ENCODE peak calls at places on chromosomes 13 and 19, in nine cellular contexts. One of them, this sample, is unnamed.

GRCh38 chr19:51938936-51939335 is 11.7 kb downstream of the ZNF613 start:
- DNase-seq in psoas muscle: no peak
- DNase-seq in breast epithelium: no peak
- DNase-seq in mammary epithelial cell: no peak
- DNase-seq in cardiac muscle cell: no peak
- DNase-seq in adrenal gland: no peak
- DNase-seq in Caco-2: no peak
- DNase-seq in GM20000: no peak
- DNase-seq in RWPE1: no peak
- DNase-seq in this sample: no peak

GRCh38 chr13:102309110-102309509 is 92.7 kb downstream of the FGF14 start:
- DNase-seq in cardiac muscle cell: peak
- DNase-seq in adrenal gland: no peak
- DNase-seq in mammary epithelial cell: no peak
- DNase-seq in GM20000: no peak
- DNase-seq in Caco-2: no peak
- DNase-seq in psoas muscle: no peak
- DNase-seq in RWPE1: no peak
- DNase-seq in breast epithelium: no peak
- DNase-seq in this sample: no peak

GRCh38 chr13:66844933-66845332 is 385.2 kb downstream of the PCDH9 start:
- DNase-seq in breast epithelium: no peak
- DNase-seq in RWPE1: no peak
- DNase-seq in Caco-2: no peak
- DNase-seq in GM20000: no peak
- DNase-seq in adrenal gland: no peak
- DNase-seq in cardiac muscle cell: no peak
- DNase-seq in psoas muscle: no peak
- DNase-seq in mammary epithelial cell: no peak
- DNase-seq in this sample: no peak

GRCh38 chr13:71306821-71307220 is 560.2 kb downstream of the DACH1 start:
- DNase-seq in adrenal gland: no peak
- DNase-seq in mammary epithelial cell: no peak
- DNase-seq in RWPE1: no peak
- DNase-seq in breast epithelium: no peak
- DNase-seq in Caco-2: no peak
- DNase-seq in GM20000: no peak
- DNase-seq in cardiac muscle cell: no peak
- DNase-seq in psoas muscle: no peak
- DNase-seq in this sample: no peak

GRCh38 chr13:40682449-40683240 is 16.2 kb upstream of the FOXO1 start:
- DNase-seq in cardiac muscle cell: peak
- DNase-seq in adrenal gland: no peak
- DNase-seq in breast epithelium: no peak
- DNase-seq in psoas muscle: no peak
- DNase-seq in GM20000: no peak
- DNase-seq in RWPE1: no peak
- DNase-seq in mammary epithelial cell: no peak
- DNase-seq in Caco-2: no peak
- DNase-seq in this sample: no peak

GRCh38 chr13:80463673-80464352 is 122.9 kb upstream of the SPRY2 start:
- DNase-seq in mammary epithelial cell: peak
- DNase-seq in Caco-2: no peak
- DNase-seq in RWPE1: no peak
- DNase-seq in GM20000: no peak
- DNase-seq in cardiac muscle cell: peak
- DNase-seq in breast epithelium: peak
- DNase-seq in adrenal gland: no peak
- DNase-seq in psoas muscle: no peak
- DNase-seq in this sample: no peak

GRCh38 chr19:4360641-4361151 is 17.3 kb downstream of the MPND start:
- DNase-seq in psoas muscle: no peak
- DNase-seq in cardiac muscle cell: no peak
- DNase-seq in mammary epithelial cell: no peak
- DNase-seq in breast epithelium: no peak
- DNase-seq in adrenal gland: peak
- DNase-seq in GM20000: no peak
- DNase-seq in RWPE1: no peak
- DNase-seq in Caco-2: no peak
- DNase-seq in this sample: no peak

GRCh38 chr13:97223711-97224461 is 1.8 kb downstream of the MBNL2 start:
- DNase-seq in psoas muscle: peak
- DNase-seq in GM20000: no peak
- DNase-seq in Caco-2: no peak
- DNase-seq in breast epithelium: peak
- DNase-seq in RWPE1: peak
- DNase-seq in adrenal gland: peak
- DNase-seq in mammary epithelial cell: peak
- DNase-seq in cardiac muscle cell: peak
- DNase-seq in this sample: no peak

GRCh38 chr19:41821003-41821735 is 23.3 kb downstream of the LYPD4 start:
- DNase-seq in RWPE1: peak
- DNase-seq in GM20000: peak
- DNase-seq in breast epithelium: no peak
- DNase-seq in Caco-2: no peak
- DNase-seq in mammary epithelial cell: peak
- DNase-seq in cardiac muscle cell: no peak
- DNase-seq in psoas muscle: no peak
- DNase-seq in adrenal gland: peak
- DNase-seq in this sample: peak

GRCh38 chr13:112769615-112770014 is 79.8 kb downstream of the ATP11A start:
- DNase-seq in psoas muscle: no peak
- DNase-seq in cardiac muscle cell: no peak
- DNase-seq in mammary epithelial cell: no peak
- DNase-seq in adrenal gland: no peak
- DNase-seq in GM20000: no peak
- DNase-seq in RWPE1: no peak
- DNase-seq in Caco-2: no peak
- DNase-seq in breast epithelium: no peak
- DNase-seq in this sample: no peak

GRCh38 chr13:114319441-114319871 is 5.2 kb downstream of the CHAMP1 start:
- DNase-seq in mammary epithelial cell: peak
- DNase-seq in breast epithelium: no peak
- DNase-seq in GM20000: no peak
- DNase-seq in cardiac muscle cell: no peak
- DNase-seq in psoas muscle: no peak
- DNase-seq in RWPE1: no peak
- DNase-seq in adrenal gland: no peak
- DNase-seq in Caco-2: no peak
- DNase-seq in this sample: no peak

GRCh38 chr19:33279430-33280350 is 22.6 kb downstream of the CEBPA start:
- DNase-seq in breast epithelium: no peak
- DNase-seq in GM20000: no peak
- DNase-seq in Caco-2: peak
- DNase-seq in cardiac muscle cell: no peak
- DNase-seq in adrenal gland: no peak
- DNase-seq in mammary epithelial cell: no peak
- DNase-seq in RWPE1: no peak
- DNase-seq in psoas muscle: no peak
- DNase-seq in this sample: no peak

GRCh38 chr19:43759515-43759914 is 4.8 kb upstream of the SMG9 start:
- DNase-seq in breast epithelium: peak
- DNase-seq in mammary epithelial cell: peak
- DNase-seq in Caco-2: no peak
- DNase-seq in GM20000: no peak
- DNase-seq in RWPE1: peak
- DNase-seq in adrenal gland: peak
- DNase-seq in psoas muscle: no peak
- DNase-seq in cardiac muscle cell: no peak
- DNase-seq in this sample: no peak

DNA sequence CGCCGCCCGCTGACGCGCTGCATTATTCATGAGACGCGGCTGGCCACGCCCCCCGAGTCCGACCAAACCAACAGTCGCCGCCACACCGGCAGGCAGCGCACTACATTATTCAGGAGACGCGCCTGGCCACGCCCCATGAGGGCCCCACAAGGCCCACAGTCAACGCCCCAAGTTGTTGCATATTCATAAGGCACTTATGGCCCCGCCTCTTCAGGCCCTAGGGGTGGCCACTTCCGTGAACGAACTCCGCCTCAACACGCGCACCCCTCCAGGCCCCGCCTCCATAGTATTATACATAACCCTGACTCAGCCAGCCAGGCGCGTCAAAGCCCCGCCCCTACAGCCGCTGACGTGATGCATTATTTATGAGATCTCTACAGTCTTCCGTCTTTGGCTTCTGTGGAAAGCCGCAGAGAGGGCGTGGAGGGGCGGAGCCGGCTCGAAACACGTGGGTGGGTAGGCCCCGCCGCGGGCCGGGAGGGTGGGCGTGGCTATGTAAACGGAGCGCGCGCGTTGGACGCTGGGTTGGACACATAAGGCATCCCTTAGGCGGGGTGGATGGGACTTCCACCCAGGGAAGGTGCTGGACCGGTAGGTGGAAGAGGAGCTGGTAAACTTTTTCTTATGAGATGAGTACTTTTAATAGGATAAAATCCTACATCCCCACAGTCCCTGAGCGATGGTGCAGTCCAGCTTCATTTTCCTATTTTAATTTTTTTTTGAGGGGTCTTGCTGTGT is 423 bp upstream of the ELL start:
- DNase-seq in cardiac muscle cell: peak
- DNase-seq in breast epithelium: peak
- DNase-seq in GM20000: peak
- DNase-seq in mammary epithelial cell: peak
- DNase-seq in adrenal gland: peak
- DNase-seq in RWPE1: peak
- DNase-seq in Caco-2: peak
- DNase-seq in psoas muscle: peak
- DNase-seq in this sample: peak
- TF ChIP-seq CTCF in cardiac muscle cell: peak
- TF ChIP-seq CTCF in breast epithelium: no peak
- TF ChIP-seq CTCF in GM20000: no peak
- TF ChIP-seq CTCF in mammary epithelial cell: peak
- TF ChIP-seq CTCF in adrenal gland: no peak
- TF ChIP-seq CTCF in RWPE1: no peak
- TF ChIP-seq CTCF in Caco-2: peak
- TF ChIP-seq CTCF in psoas muscle: peak
- TF ChIP-seq CTCF in this sample: no peak

GRCh38 chr13:50612717-50613116 is 230.8 kb downstream of the DLEU7 start:
- DNase-seq in cardiac muscle cell: peak
- DNase-seq in mammary epithelial cell: no peak
- DNase-seq in adrenal gland: no peak
- DNase-seq in RWPE1: no peak
- DNase-seq in breast epithelium: no peak
- DNase-seq in Caco-2: no peak
- DNase-seq in psoas muscle: no peak
- DNase-seq in GM20000: no peak
- DNase-seq in this sample: no peak
- TF ChIP-seq CTCF in cardiac muscle cell: no peak
- TF ChIP-seq CTCF in mammary epithelial cell: no peak
- TF ChIP-seq CTCF in adrenal gland: no peak
- TF ChIP-seq CTCF in RWPE1: no peak
- TF ChIP-seq CTCF in breast epithelium: no peak
- TF ChIP-seq CTCF in Caco-2: no peak
- TF ChIP-seq CTCF in psoas muscle: no peak
- TF ChIP-seq CTCF in GM20000: no peak
- TF ChIP-seq CTCF in this sample: no peak

GRCh38 chr19:787551-787950 is 9.7 kb upstream of the PTBP1 start:
- DNase-seq in RWPE1: no peak
- DNase-seq in psoas muscle: no peak
- DNase-seq in adrenal gland: no peak
- DNase-seq in GM20000: no peak
- DNase-seq in mammary epithelial cell: no peak
- DNase-seq in Caco-2: no peak
- DNase-seq in breast epithelium: no peak
- DNase-seq in cardiac muscle cell: no peak
- DNase-seq in this sample: no peak

GRCh38 chr19:780935-781334 is 16.3 kb upstream of the PTBP1 start:
- DNase-seq in adrenal gland: no peak
- DNase-seq in cardiac muscle cell: no peak
- DNase-seq in RWPE1: no peak
- DNase-seq in breast epithelium: no peak
- DNase-seq in psoas muscle: no peak
- DNase-seq in Caco-2: no peak
- DNase-seq in mammary epithelial cell: no peak
- DNase-seq in GM20000: no peak
- DNase-seq in this sample: no peak

GRCh38 chr19:781800-782194 is 15.5 kb upstream of the PTBP1 start:
- DNase-seq in adrenal gland: no peak
- DNase-seq in Caco-2: no peak
- DNase-seq in mammary epithelial cell: no peak
- DNase-seq in cardiac muscle cell: no peak
- DNase-seq in psoas muscle: no peak
- DNase-seq in GM20000: no peak
- DNase-seq in RWPE1: no peak
- DNase-seq in breast epithelium: no peak
- DNase-seq in this sample: no peak

GRCh38 chr19:782195-783043 is 14.8 kb upstream of the PTBP1 start:
- DNase-seq in cardiac muscle cell: peak
- DNase-seq in breast epithelium: no peak
- DNase-seq in psoas muscle: no peak
- DNase-seq in Caco-2: peak
- DNase-seq in RWPE1: peak
- DNase-seq in adrenal gland: no peak
- DNase-seq in mammary epithelial cell: no peak
- DNase-seq in GM20000: no peak
- DNase-seq in this sample: peak

GRCh38 chr19:784541-784940 is 12.7 kb upstream of the PTBP1 start:
- DNase-seq in Caco-2: no peak
- DNase-seq in psoas muscle: no peak
- DNase-seq in mammary epithelial cell: no peak
- DNase-seq in adrenal gland: no peak
- DNase-seq in GM20000: no peak
- DNase-seq in cardiac muscle cell: no peak
- DNase-seq in breast epithelium: no peak
- DNase-seq in RWPE1: no peak
- DNase-seq in this sample: no peak
- TF ChIP-seq CTCF in Caco-2: no peak
- TF ChIP-seq CTCF in psoas muscle: no peak
- TF ChIP-seq CTCF in mammary epithelial cell: no peak
- TF ChIP-seq CTCF in adrenal gland: no peak
- TF ChIP-seq CTCF in GM20000: no peak
- TF ChIP-seq CTCF in cardiac muscle cell: no peak
- TF ChIP-seq CTCF in breast epithelium: no peak
- TF ChIP-seq CTCF in RWPE1: no peak
- TF ChIP-seq CTCF in this sample: no peak

DNA sequence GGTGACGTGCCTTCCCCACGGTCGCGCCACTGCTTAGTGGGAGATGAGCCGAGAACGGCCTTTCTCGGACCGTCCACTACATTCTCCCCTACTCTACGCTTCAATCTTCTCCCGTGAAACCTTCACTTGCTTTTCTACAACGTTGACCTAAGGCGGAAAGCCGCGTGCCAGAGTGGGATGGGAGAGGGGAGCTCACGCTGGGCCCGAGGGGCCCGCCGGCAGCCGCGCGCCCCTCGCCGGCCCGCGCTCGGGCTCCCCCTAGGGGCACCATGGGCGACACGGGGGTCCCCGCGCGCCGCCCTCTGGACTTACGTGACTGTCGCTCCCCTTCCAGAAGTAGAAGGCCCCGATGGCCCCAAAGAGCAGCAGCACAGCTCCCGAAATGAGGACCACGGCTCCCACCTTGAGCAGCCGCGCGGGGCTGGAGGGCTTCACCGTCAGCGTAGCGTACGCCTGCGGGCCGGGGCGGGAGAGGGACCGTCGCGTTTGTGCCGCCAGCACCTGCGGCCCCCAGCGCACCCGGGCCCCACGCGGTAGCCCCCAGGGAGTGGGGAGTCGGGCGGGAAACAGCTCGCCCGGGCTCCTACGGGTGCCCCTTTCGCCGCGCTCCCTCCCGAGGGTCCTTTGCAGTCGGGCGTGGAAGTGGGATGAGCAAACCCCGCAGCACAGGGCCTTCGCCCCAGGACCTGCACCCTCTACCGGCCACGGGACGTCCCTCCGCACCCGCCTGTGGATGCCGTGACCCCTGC is 727 bp downstream of the CNMD start:
- DNase-seq in adrenal gland: peak
- DNase-seq in breast epithelium: no peak
- DNase-seq in psoas muscle: no peak
- DNase-seq in cardiac muscle cell: peak
- DNase-seq in RWPE1: no peak
- DNase-seq in mammary epithelial cell: no peak
- DNase-seq in GM20000: peak
- DNase-seq in Caco-2: no peak
- DNase-seq in this sample: no peak
- TF ChIP-seq CTCF in adrenal gland: no peak
- TF ChIP-seq CTCF in breast epithelium: no peak
- TF ChIP-seq CTCF in psoas muscle: peak
- TF ChIP-seq CTCF in cardiac muscle cell: peak
- TF ChIP-seq CTCF in RWPE1: no peak
- TF ChIP-seq CTCF in mammary epithelial cell: peak
- TF ChIP-seq CTCF in GM20000: peak
- TF ChIP-seq CTCF in Caco-2: no peak
- TF ChIP-seq CTCF in this sample: no peak